ENCODE peak calls at places on chromosomes 4 and X, in six cellular contexts. X is H1, E is K562, Q is GM12891, R is HepG2, U is GM12878. W is an unnamed sample.

GRCh38 chr4:7768736-7769135 is 170.9 kb downstream of the AFAP1 start:
- DNase-seq in X (no peak), Q (no peak), E (no peak), R (no peak), U (no peak), W (no peak)

GRCh38 chrX:133229361-133229760 is 11.2 kb upstream of the TFDP3 start:
- DNase-seq in Q (no peak), R (no peak), E (no peak), U (no peak), X (no peak), W (no peak)

GRCh38 chr4:54525602-54526001 is 132.2 kb upstream of the KIT start:
- DNase-seq in U (no peak), R (no peak), E (no peak), Q (no peak), X (no peak), W (no peak)

GRCh38 chr4:153137168-153137567 is 67.1 kb upstream of the TRIM2 start:
- DNase-seq in Q (no peak), U (no peak), X (no peak), R (no peak), E (no peak), W (no peak)

GRCh38 chrX:86047174-86047991 is at the start of gene CHM:
- DNase-seq in E (peak), U (peak), R (peak), X (peak), Q (peak), W (peak)

GRCh38 chrX:22538581-22538980 is 265.9 kb downstream of the CBLL2 start:
- DNase-seq in U (no peak), E (no peak), R (no peak), Q (no peak), X (no peak), W (no peak)

GRCh38 chr4:38686682-38687081 is 22.7 kb downstream of the KLF3 start:
- DNase-seq in Q (no peak), X (no peak), U (no peak), E (no peak), R (no peak), W (no peak)

GRCh38 chr4:113901994-113902787 is 77.3 kb downstream of the ARSJ start:
- DNase-seq in E (no peak), X (no peak), U (no peak), Q (no peak), R (peak), W (no peak)

GRCh38 chr4:118278473-118279274 is 74.1 kb downstream of the PRSS12 start:
- DNase-seq in X (peak), R (peak), Q (peak), U (peak), E (peak), W (peak)

GRCh38 chrX:72308566-72309296 is 3.0 kb upstream of the CITED1 start:
- DNase-seq in E (peak), X (peak), R (peak), U (no peak), Q (no peak), W (no peak)

GRCh38 chrX:151988706-151989299 is 14.3 kb upstream of the GABRE start:
- DNase-seq in E (no peak), X (no peak), U (no peak), R (no peak), Q (no peak), W (no peak)

GRCh38 chrX:43481601-43482000 is 174.5 kb upstream of the MAOA start:
- DNase-seq in E (no peak), R (no peak), Q (no peak), X (no peak), U (no peak), W (no peak)

GRCh38 chr4:147828361-147828760 is 96.5 kb downstream of the ARHGAP10 start:
- DNase-seq in U (no peak), E (no peak), X (no peak), Q (no peak), R (no peak), W (no peak)

GRCh38 chr4:105598044-105598443 is 45.6 kb downstream of the ARHGEF38 start:
- DNase-seq in Q (no peak), X (no peak), U (no peak), R (no peak), E (no peak), W (no peak)

GRCh38 chrX:110082156-110082555 is 79.2 kb downstream of the TMEM164 start:
- DNase-seq in X (no peak), Q (no peak), E (no peak), R (no peak), U (no peak), W (no peak)

GRCh38 chr4:5710962-5711478 is at the start of gene EVC:
- DNase-seq in E (peak), U (no peak), X (peak), R (peak), Q (peak), W (no peak)

GRCh38 chr4:74665346-74665745 is 129.0 kb downstream of the BTC start:
- DNase-seq in Q (no peak), E (no peak), R (no peak), U (no peak), X (no peak), W (no peak)

GRCh38 chrX:81662381-81662780 is 460.5 kb downstream of the SH3BGRL start:
- DNase-seq in Q (no peak), E (no peak), U (no peak), R (no peak), X (no peak), W (no peak)

GRCh38 chr4:992297-993110 is 700 bp downstream of the SLC26A1 start:
- DNase-seq in R (peak), U (no peak), Q (no peak), X (no peak), E (peak), W (no peak)

GRCh38 chrX:107825698-107826285 is at the start of gene MID2:
- DNase-seq in R (no peak), E (no peak), Q (peak), U (no peak), X (peak), W (peak)

GRCh38 chr4:144355809-144356757 is 215.6 kb upstream of the GYPA start:
- DNase-seq in E (no peak), X (no peak), U (peak), Q (peak), R (peak), W (no peak)
- TF ChIP-seq POLR2AphosphoS5 in E (no peak), X (no peak), U (no peak), Q (no peak), R (no peak), W (no peak)

GRCh38 chrX:24485976-24486680 is 21.0 kb downstream of the PDK3 start:
- DNase-seq in R (peak), U (no peak), E (no peak), Q (no peak), X (no peak), W (no peak)
- TF ChIP-seq TAF1 in R (no peak), U (no peak), E (no peak), Q (no peak), X (no peak), W (no peak)

GRCh38 chrX:9745417-9746115 is 20.1 kb downstream of the GPR143 start:
- DNase-seq in U (no peak), X (no peak), R (no peak), Q (no peak), E (no peak), W (no peak)
- TF ChIP-seq POLR2A in U (no peak), X (no peak), R (no peak), Q (no peak), E (no peak), W (no peak)

GRCh38 chr4:42397635-42398447 is 553 bp downstream of the SHISA3 start:
- DNase-seq in Q (peak), X (peak), E (no peak), U (no peak), R (no peak), W (peak)

GRCh38 chr4:42397256-42397634 is at the start of gene SHISA3:
- DNase-seq in R (no peak), Q (peak), X (peak), U (no peak), E (no peak), W (peak)

GRCh38 chr4:42396361-42397255 is 680 bp upstream of the SHISA3 start:
- DNase-seq in E (no peak), U (no peak), R (no peak), X (peak), Q (no peak), W (no peak)

GRCh38 chr4:42399393-42399792 is 2.1 kb downstream of the SHISA3 start:
- DNase-seq in Q (no peak), U (no peak), E (no peak), R (no peak), X (peak), W (no peak)

DNA sequence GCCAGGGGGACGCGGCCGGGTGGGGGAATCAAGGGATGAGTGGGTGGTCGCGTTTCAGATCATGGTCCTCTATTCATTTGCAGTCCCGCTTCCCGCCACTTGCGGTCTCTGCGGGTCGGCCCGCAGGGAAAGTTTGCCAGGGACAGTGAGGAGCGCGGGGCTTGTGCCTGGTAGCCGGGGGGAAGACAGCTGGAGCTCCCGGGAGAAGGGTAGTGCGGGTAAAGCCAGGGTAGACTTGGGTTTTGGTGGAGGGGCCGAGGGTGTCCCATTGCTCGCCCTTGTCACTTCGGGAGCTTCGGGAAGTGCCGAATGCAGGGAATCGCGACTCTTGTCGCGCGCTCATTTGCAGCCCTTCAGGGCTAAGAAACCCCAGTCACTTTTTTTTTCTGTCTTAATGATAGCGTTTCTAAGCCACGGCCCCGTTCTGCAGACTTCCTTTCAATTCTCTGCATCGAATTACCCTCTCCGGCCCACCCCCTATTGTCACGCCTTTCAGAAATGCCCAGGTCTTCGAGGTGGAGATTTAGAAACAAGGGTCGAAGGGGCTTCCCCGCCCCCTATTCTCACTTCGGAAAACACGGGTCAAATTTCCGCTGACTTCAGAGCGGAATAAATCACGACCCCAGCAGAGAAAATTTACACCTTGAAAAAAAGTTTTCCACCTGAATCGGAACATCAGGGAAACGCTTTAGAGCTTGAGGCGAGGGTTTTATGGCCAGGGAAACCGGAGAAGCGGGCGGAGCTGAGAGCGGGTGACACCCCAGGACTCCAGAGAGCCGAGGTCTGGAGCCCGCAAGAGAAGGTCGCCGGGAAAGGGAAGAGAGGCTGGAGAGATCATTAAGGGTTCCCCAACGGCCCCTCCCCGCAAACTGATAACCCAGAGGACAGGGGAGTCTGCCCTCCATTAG is 1.4 kb downstream of the SHISA3 start:
- DNase-seq in E (no peak), R (no peak), X (peak), Q (no peak), U (no peak), W (no peak)
- TF ChIP-seq POLR2AphosphoS5 in E (no peak), R (no peak), X (no peak), Q (no peak), U (no peak), W (no peak)

GRCh38 chrX:53114864-53115549 is 21.1 kb downstream of the KANTR start:
- DNase-seq in X (no peak), E (no peak), Q (no peak), R (no peak), U (no peak), W (no peak)

GRCh38 chrX:53116101-53116500 is 22.2 kb downstream of the KANTR start:
- DNase-seq in U (no peak), R (no peak), E (no peak), X (no peak), Q (no peak), W (no peak)

GRCh38 chrX:53115550-53115874 is 21.6 kb downstream of the KANTR start:
- DNase-seq in E (no peak), U (no peak), X (no peak), R (no peak), Q (no peak), W (no peak)
- TF ChIP-seq TAF1 in E (no peak), U (no peak), X (no peak), R (no peak), Q (no peak), W (no peak)

GRCh38 chrX:57655065-57655464 is 25.0 kb downstream of the NLRP2B start:
- DNase-seq in E (no peak), Q (no peak), R (no peak), U (no peak), X (no peak), W (no peak)
- TF ChIP-seq POLR2A in E (no peak), Q (no peak), R (no peak), U (no peak), X (no peak), W (no peak)

GRCh38 chr4:76215120-76215519 is 1.5 kb upstream of the SCARB2 start:
- DNase-seq in E (no peak), X (no peak), U (no peak), R (no peak), Q (no peak), W (no peak)

GRCh38 chr4:76216521-76216920 is 2.9 kb upstream of the SCARB2 start:
- DNase-seq in E (no peak), X (no peak), R (no peak), U (no peak), Q (no peak), W (no peak)

GRCh38 chr4:76216975-76217814 is 3.6 kb upstream of the SCARB2 start:
- DNase-seq in U (no peak), E (no peak), X (no peak), Q (no peak), R (no peak), W (no peak)

GRCh38 chr4:76224193-76224592 is 10.6 kb upstream of the SCARB2 start:
- DNase-seq in U (no peak), Q (no peak), R (no peak), E (no peak), X (no peak), W (no peak)

DNA sequence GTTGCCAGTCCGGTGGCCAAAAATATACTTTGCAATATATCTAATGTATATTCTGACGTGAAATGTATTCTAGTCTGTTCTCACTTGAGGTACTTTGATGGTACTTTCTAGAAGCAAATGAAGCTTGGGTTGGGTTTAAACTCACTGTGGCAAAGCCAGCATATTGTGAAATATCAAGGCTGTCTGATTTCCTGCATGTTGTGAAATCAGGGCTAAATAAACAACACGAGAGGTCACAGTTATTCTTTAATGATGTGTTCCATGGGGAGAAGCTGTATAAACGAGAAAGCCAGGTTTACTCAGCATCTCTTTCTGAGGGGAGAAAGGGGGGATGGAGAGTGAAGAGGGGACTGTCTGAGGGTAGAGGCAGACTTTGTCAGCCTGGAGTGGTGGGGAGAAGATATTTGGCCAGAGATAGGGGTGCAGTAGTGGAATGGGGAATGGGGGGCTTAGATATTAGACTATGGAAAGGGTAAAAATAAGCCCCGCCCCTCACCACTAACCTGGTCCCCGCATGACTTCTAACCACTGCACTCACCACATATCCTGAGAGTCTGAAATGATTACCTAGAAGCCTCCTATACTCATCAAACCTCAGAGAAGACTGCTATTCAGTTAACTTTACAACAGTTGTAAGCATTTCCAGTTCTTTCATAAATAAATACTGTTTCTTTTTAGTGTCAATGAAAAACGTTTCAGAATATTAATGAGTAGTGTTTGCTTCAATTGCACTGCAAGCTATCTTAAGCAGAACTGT is 5.9 kb upstream of the SCARB2 start:
- DNase-seq in X (no peak), E (no peak), U (no peak), R (peak), Q (no peak), W (no peak)
- TF ChIP-seq POLR2AphosphoS5 in X (no peak), E (no peak), U (no peak), R (no peak), Q (no peak), W (no peak)

GRCh38 chrX:53223955-53224859 is 800 bp downstream of the KDM5C start:
- DNase-seq in X (peak), U (no peak), E (peak), R (peak), Q (no peak), W (no peak)
- TF ChIP-seq TAF1 in X (no peak), U (no peak), E (no peak), R (no peak), Q (no peak), W (no peak)

GRCh38 chrX:49165901-49166881 is 3.6 kb downstream of the MAGIX start:
- DNase-seq in X (peak), U (peak), R (no peak), E (peak), Q (no peak), W (no peak)

GRCh38 chrX:49167740-49168108 is 4.0 kb upstream of the PLP2 start:
- DNase-seq in E (no peak), Q (no peak), U (no peak), X (no peak), R (no peak), W (no peak)

GRCh38 chrX:49163555-49164419 is 1.2 kb downstream of the MAGIX start:
- DNase-seq in U (peak), Q (peak), R (peak), X (peak), E (peak), W (no peak)

GRCh38 chrX:49164589-49165360 is 2.2 kb downstream of the MAGIX start:
- DNase-seq in R (no peak), Q (no peak), U (no peak), E (no peak), X (no peak), W (no peak)

GRCh38 chrX:49166914-49167739 is 4.6 kb downstream of the MAGIX start:
- DNase-seq in E (peak), U (peak), Q (no peak), X (peak), R (no peak), W (no peak)
- TF ChIP-seq POLR2A in E (peak), U (no peak), Q (no peak), X (no peak), R (no peak), W (no peak)

GRCh38 chr4:99087887-99088484 is 602 bp downstream of the ADH5 start:
- DNase-seq in X (no peak), U (no peak), R (peak), Q (peak), E (no peak), W (peak)
- TF ChIP-seq POLR2AphosphoS5 in X (no peak), U (no peak), R (no peak), Q (no peak), E (no peak), W (no peak)